ENCODE peak calls at places on chromosomes 4 and X, in six cellular contexts. One of them, this sample, is unnamed.

GRCh38 chr4:56575820-56576429 is 70.3 kb downstream of the ARL9 start:
- DNase-seq in nephron progenitor cell: no peak
- DNase-seq in GM10248: peak
- DNase-seq in WTC11: no peak
- DNase-seq in transverse colon: no peak
- DNase-seq in mucosa of descending colon: no peak
- DNase-seq in this sample: no peak

GRCh38 chr4:123877561-123877960 is 481.0 kb downstream of the SPRY1 start:
- DNase-seq in nephron progenitor cell: no peak
- DNase-seq in GM10248: no peak
- DNase-seq in WTC11: no peak
- DNase-seq in transverse colon: no peak
- DNase-seq in mucosa of descending colon: no peak
- DNase-seq in this sample: no peak

GRCh38 chr4:54099287-54099958 is 540 bp upstream of the GSX2 start:
- DNase-seq in nephron progenitor cell: peak
- DNase-seq in GM10248: no peak
- DNase-seq in WTC11: peak
- DNase-seq in transverse colon: no peak
- DNase-seq in mucosa of descending colon: no peak
- DNase-seq in this sample: no peak

GRCh38 chr4:173883821-173884220 is 353.8 kb upstream of the HAND2 start:
- DNase-seq in nephron progenitor cell: no peak
- DNase-seq in GM10248: no peak
- DNase-seq in WTC11: no peak
- DNase-seq in transverse colon: no peak
- DNase-seq in mucosa of descending colon: no peak
- DNase-seq in this sample: no peak

GRCh38 chrX:70386240-70386639 is 36.9 kb upstream of the GDPD2 start:
- DNase-seq in nephron progenitor cell: no peak
- DNase-seq in GM10248: no peak
- DNase-seq in WTC11: no peak
- DNase-seq in transverse colon: no peak
- DNase-seq in mucosa of descending colon: no peak
- DNase-seq in this sample: no peak

GRCh38 chr4:36111180-36111579 is 133.1 kb downstream of the ARAP2 start:
- DNase-seq in nephron progenitor cell: no peak
- DNase-seq in GM10248: no peak
- DNase-seq in WTC11: no peak
- DNase-seq in transverse colon: no peak
- DNase-seq in mucosa of descending colon: no peak
- DNase-seq in this sample: no peak

GRCh38 chr4:113732923-113733527 is 28.5 kb downstream of the CAMK2D start:
- DNase-seq in nephron progenitor cell: no peak
- DNase-seq in GM10248: no peak
- DNase-seq in WTC11: no peak
- DNase-seq in transverse colon: no peak
- DNase-seq in mucosa of descending colon: no peak
- DNase-seq in this sample: no peak

GRCh38 chr4:53346920-53347852 is 18.7 kb downstream of the SCFD2 start:
- DNase-seq in nephron progenitor cell: no peak
- DNase-seq in GM10248: no peak
- DNase-seq in WTC11: no peak
- DNase-seq in transverse colon: no peak
- DNase-seq in mucosa of descending colon: no peak
- DNase-seq in this sample: no peak

GRCh38 chr4:82560853-82561744 is 689 bp downstream of the TMEM150C start:
- DNase-seq in nephron progenitor cell: no peak
- DNase-seq in GM10248: no peak
- DNase-seq in WTC11: peak
- DNase-seq in transverse colon: peak
- DNase-seq in mucosa of descending colon: no peak
- DNase-seq in this sample: no peak

GRCh38 chr4:3523628-3524221 is 8.5 kb downstream of the LRPAP1 start:
- DNase-seq in nephron progenitor cell: no peak
- DNase-seq in GM10248: no peak
- DNase-seq in WTC11: peak
- DNase-seq in transverse colon: no peak
- DNase-seq in mucosa of descending colon: no peak
- DNase-seq in this sample: peak

GRCh38 chr4:85243857-85244256 is 231.1 kb upstream of the ARHGAP24 start:
- DNase-seq in nephron progenitor cell: no peak
- DNase-seq in GM10248: no peak
- DNase-seq in WTC11: no peak
- DNase-seq in transverse colon: no peak
- DNase-seq in mucosa of descending colon: no peak
- DNase-seq in this sample: no peak

GRCh38 chr4:177546745-177547144 is 104.5 kb upstream of the AGA start:
- DNase-seq in nephron progenitor cell: no peak
- DNase-seq in GM10248: no peak
- DNase-seq in WTC11: no peak
- DNase-seq in transverse colon: no peak
- DNase-seq in mucosa of descending colon: no peak
- DNase-seq in this sample: no peak

GRCh38 chrX:96685205-96686099 is 810 bp downstream of the DIAPH2 start:
- DNase-seq in nephron progenitor cell: peak
- DNase-seq in GM10248: peak
- DNase-seq in WTC11: peak
- DNase-seq in transverse colon: peak
- DNase-seq in mucosa of descending colon: peak
- DNase-seq in this sample: peak

GRCh38 chrX:45553417-45553816 is 352.7 kb upstream of the DIPK2B start:
- DNase-seq in nephron progenitor cell: no peak
- DNase-seq in GM10248: no peak
- DNase-seq in WTC11: no peak
- DNase-seq in transverse colon: no peak
- DNase-seq in mucosa of descending colon: no peak
- DNase-seq in this sample: no peak

GRCh38 chr4:183798921-183799307 is 106.2 kb upstream of the STOX2 start:
- DNase-seq in nephron progenitor cell: no peak
- DNase-seq in GM10248: no peak
- DNase-seq in WTC11: no peak
- DNase-seq in transverse colon: no peak
- DNase-seq in mucosa of descending colon: no peak
- DNase-seq in this sample: no peak

GRCh38 chrX:97266406-97267121 is 382.9 kb downstream of the RPA4 start:
- DNase-seq in nephron progenitor cell: no peak
- DNase-seq in GM10248: no peak
- DNase-seq in WTC11: no peak
- DNase-seq in transverse colon: no peak
- DNase-seq in mucosa of descending colon: no peak
- DNase-seq in this sample: no peak

GRCh38 chrX:109393859-109394258 is 88.0 kb downstream of the GUCY2F start:
- DNase-seq in nephron progenitor cell: peak
- DNase-seq in GM10248: peak
- DNase-seq in WTC11: peak
- DNase-seq in transverse colon: no peak
- DNase-seq in mucosa of descending colon: no peak
- DNase-seq in this sample: no peak
- TF ChIP-seq CTCF in nephron progenitor cell: peak
- TF ChIP-seq CTCF in GM10248: no peak
- TF ChIP-seq CTCF in WTC11: no peak
- TF ChIP-seq CTCF in transverse colon: no peak
- TF ChIP-seq CTCF in mucosa of descending colon: no peak
- TF ChIP-seq CTCF in this sample: no peak

GRCh38 chr4:46386570-46386969 is 3.4 kb downstream of the GABRA2 start:
- DNase-seq in nephron progenitor cell: peak
- DNase-seq in GM10248: no peak
- DNase-seq in WTC11: peak
- DNase-seq in transverse colon: no peak
- DNase-seq in mucosa of descending colon: peak
- DNase-seq in this sample: no peak
- TF ChIP-seq CTCF in nephron progenitor cell: peak
- TF ChIP-seq CTCF in GM10248: no peak
- TF ChIP-seq CTCF in WTC11: no peak
- TF ChIP-seq CTCF in transverse colon: no peak
- TF ChIP-seq CTCF in mucosa of descending colon: no peak
- TF ChIP-seq CTCF in this sample: no peak

GRCh38 chrX:150409964-150410363 is 46.8 kb downstream of the MAMLD1 start:
- DNase-seq in nephron progenitor cell: no peak
- DNase-seq in GM10248: no peak
- DNase-seq in WTC11: no peak
- DNase-seq in transverse colon: no peak
- DNase-seq in mucosa of descending colon: no peak
- DNase-seq in this sample: no peak

GRCh38 chrX:150409486-150409885 is 46.4 kb downstream of the MAMLD1 start:
- DNase-seq in nephron progenitor cell: no peak
- DNase-seq in GM10248: no peak
- DNase-seq in WTC11: no peak
- DNase-seq in transverse colon: no peak
- DNase-seq in mucosa of descending colon: no peak
- DNase-seq in this sample: no peak

GRCh38 chrX:150411656-150412055 is 48.5 kb downstream of the MAMLD1 start:
- DNase-seq in nephron progenitor cell: no peak
- DNase-seq in GM10248: no peak
- DNase-seq in WTC11: no peak
- DNase-seq in transverse colon: no peak
- DNase-seq in mucosa of descending colon: no peak
- DNase-seq in this sample: no peak

GRCh38 chrX:150408561-150408960 is 45.4 kb downstream of the MAMLD1 start:
- DNase-seq in nephron progenitor cell: no peak
- DNase-seq in GM10248: no peak
- DNase-seq in WTC11: no peak
- DNase-seq in transverse colon: no peak
- DNase-seq in mucosa of descending colon: no peak
- DNase-seq in this sample: no peak

DNA sequence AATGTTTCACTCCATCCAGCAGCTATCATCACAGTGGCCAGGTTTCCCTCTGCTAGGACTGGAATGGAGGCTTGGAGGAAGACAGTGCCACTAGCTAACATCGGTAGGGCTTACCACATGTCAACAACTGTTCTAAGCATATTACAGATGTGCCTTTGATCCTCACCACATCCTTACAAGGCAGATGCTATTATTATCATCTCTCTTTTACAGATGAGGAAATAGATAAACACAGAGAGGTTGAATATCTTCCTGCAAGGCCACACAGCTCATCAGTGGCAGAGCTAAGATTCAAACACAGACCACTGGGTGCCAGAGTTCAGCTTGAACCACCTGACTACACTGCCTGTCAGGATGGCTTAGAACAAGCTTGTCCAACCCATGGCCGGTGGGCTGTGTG is 47.4 kb downstream of the MAMLD1 start:
- DNase-seq in nephron progenitor cell: no peak
- DNase-seq in GM10248: no peak
- DNase-seq in WTC11: no peak
- DNase-seq in transverse colon: no peak
- DNase-seq in mucosa of descending colon: no peak
- DNase-seq in this sample: no peak
- TF ChIP-seq CTCF in nephron progenitor cell: no peak
- TF ChIP-seq CTCF in GM10248: no peak
- TF ChIP-seq CTCF in WTC11: no peak
- TF ChIP-seq CTCF in transverse colon: no peak
- TF ChIP-seq CTCF in mucosa of descending colon: no peak
- TF ChIP-seq CTCF in this sample: no peak

DNA sequence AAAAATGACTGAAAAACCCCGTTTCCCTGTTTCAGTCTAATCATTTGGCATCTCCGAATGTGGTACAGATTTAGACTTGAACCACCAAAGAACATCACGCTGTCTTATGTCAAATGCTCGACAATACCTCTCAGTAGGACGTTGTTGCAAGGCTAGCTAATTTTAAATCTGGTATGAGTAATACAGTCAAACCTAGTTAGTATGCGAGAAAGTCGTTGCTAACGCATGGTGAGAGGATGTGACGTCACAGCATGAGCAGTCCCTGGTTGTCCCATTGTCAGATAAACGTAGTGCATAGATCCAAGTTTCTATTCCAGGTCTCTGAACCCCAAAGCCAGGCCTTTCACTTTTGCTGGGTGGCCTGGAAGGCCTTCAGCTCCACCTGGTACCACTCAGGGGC is 44.7 kb downstream of the SETD7 start:
- DNase-seq in nephron progenitor cell: no peak
- DNase-seq in GM10248: no peak
- DNase-seq in WTC11: no peak
- DNase-seq in transverse colon: no peak
- DNase-seq in mucosa of descending colon: no peak
- DNase-seq in this sample: no peak
- TF ChIP-seq CTCF in nephron progenitor cell: no peak
- TF ChIP-seq CTCF in GM10248: no peak
- TF ChIP-seq CTCF in WTC11: no peak
- TF ChIP-seq CTCF in transverse colon: no peak
- TF ChIP-seq CTCF in mucosa of descending colon: no peak
- TF ChIP-seq CTCF in this sample: no peak

DNA sequence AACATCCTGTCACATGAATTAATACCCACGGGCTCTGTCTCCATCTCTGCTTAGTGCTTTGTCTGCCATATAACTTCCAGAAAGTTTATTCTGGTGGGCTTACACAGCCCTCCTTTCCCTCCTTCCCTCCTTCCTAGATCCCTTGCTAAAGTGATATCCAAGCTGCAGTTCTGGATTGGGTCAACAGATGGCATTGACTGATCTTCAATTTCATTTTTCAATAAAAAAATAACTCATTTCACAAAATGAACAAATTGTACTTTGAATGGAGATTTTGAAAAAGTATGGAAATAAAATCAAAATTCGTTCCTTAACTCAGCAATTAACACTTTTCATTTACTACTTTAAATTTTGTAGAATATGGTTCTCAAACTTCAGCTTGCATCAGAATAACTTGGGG is 94.9 kb downstream of the NXF2 start:
- DNase-seq in nephron progenitor cell: no peak
- DNase-seq in GM10248: no peak
- DNase-seq in WTC11: no peak
- DNase-seq in transverse colon: no peak
- DNase-seq in mucosa of descending colon: no peak
- DNase-seq in this sample: no peak
- TF ChIP-seq CTCF in nephron progenitor cell: no peak
- TF ChIP-seq CTCF in GM10248: no peak
- TF ChIP-seq CTCF in WTC11: no peak
- TF ChIP-seq CTCF in transverse colon: no peak
- TF ChIP-seq CTCF in mucosa of descending colon: no peak
- TF ChIP-seq CTCF in this sample: no peak

GRCh38 chr4:37666625-37667071 is 19.5 kb downstream of the RELL1 start:
- DNase-seq in nephron progenitor cell: no peak
- DNase-seq in GM10248: no peak
- DNase-seq in WTC11: no peak
- DNase-seq in transverse colon: peak
- DNase-seq in mucosa of descending colon: peak
- DNase-seq in this sample: no peak
- TF ChIP-seq CTCF in nephron progenitor cell: no peak
- TF ChIP-seq CTCF in GM10248: no peak
- TF ChIP-seq CTCF in WTC11: no peak
- TF ChIP-seq CTCF in transverse colon: peak
- TF ChIP-seq CTCF in mucosa of descending colon: no peak
- TF ChIP-seq CTCF in this sample: no peak

GRCh38 chr4:119087121-119087520 is 48.5 kb upstream of the MYOZ2 start:
- DNase-seq in nephron progenitor cell: no peak
- DNase-seq in GM10248: no peak
- DNase-seq in WTC11: no peak
- DNase-seq in transverse colon: no peak
- DNase-seq in mucosa of descending colon: no peak
- DNase-seq in this sample: no peak
- TF ChIP-seq CTCF in nephron progenitor cell: no peak
- TF ChIP-seq CTCF in GM10248: peak
- TF ChIP-seq CTCF in WTC11: no peak
- TF ChIP-seq CTCF in transverse colon: no peak
- TF ChIP-seq CTCF in mucosa of descending colon: no peak
- TF ChIP-seq CTCF in this sample: no peak

GRCh38 chrX:119288890-119289393 is 52.9 kb downstream of the PGRMC1 start:
- DNase-seq in nephron progenitor cell: no peak
- DNase-seq in GM10248: no peak
- DNase-seq in WTC11: no peak
- DNase-seq in transverse colon: no peak
- DNase-seq in mucosa of descending colon: no peak
- DNase-seq in this sample: no peak
- TF ChIP-seq CTCF in nephron progenitor cell: no peak
- TF ChIP-seq CTCF in GM10248: no peak
- TF ChIP-seq CTCF in WTC11: no peak
- TF ChIP-seq CTCF in transverse colon: no peak
- TF ChIP-seq CTCF in mucosa of descending colon: no peak
- TF ChIP-seq CTCF in this sample: no peak

This sample was measured in spleen.